ENCODE peak calls at places on chromosomes 16 and 17, in five cellular contexts. One of them, this sample, is unnamed.

GRCh38 chr17:8488931-8489330 is 53.2 kb downstream of the NDEL1 start:
- DNase-seq in stomach: no peak
- DNase-seq in IMR-90: peak
- DNase-seq in cardiac fibroblast: peak
- DNase-seq in Calu3: no peak
- DNase-seq in this sample: no peak

GRCh38 chr16:73289232-73289631 is 241.3 kb upstream of the ZFHX3 start:
- DNase-seq in stomach: no peak
- DNase-seq in IMR-90: no peak
- DNase-seq in cardiac fibroblast: no peak
- DNase-seq in Calu3: no peak
- DNase-seq in this sample: peak

GRCh38 chr16:57529324-57530103 is 6.9 kb downstream of the CCDC102A start:
- DNase-seq in stomach: no peak
- DNase-seq in IMR-90: no peak
- DNase-seq in cardiac fibroblast: no peak
- DNase-seq in Calu3: no peak
- DNase-seq in this sample: no peak

GRCh38 chr17:44979426-44980273 is 11.5 kb upstream of the C1QL1 start:
- DNase-seq in stomach: no peak
- DNase-seq in IMR-90: peak
- DNase-seq in cardiac fibroblast: no peak
- DNase-seq in Calu3: no peak
- DNase-seq in this sample: no peak

GRCh38 chr16:20763461-20764232 is at the start of gene ACSM3:
- DNase-seq in stomach: peak
- DNase-seq in IMR-90: peak
- DNase-seq in cardiac fibroblast: peak
- DNase-seq in Calu3: peak
- DNase-seq in this sample: peak

GRCh38 chr16:86968866-86969265 is 348.3 kb downstream of the C16orf95 start:
- DNase-seq in stomach: no peak
- DNase-seq in IMR-90: no peak
- DNase-seq in cardiac fibroblast: no peak
- DNase-seq in Calu3: no peak
- DNase-seq in this sample: no peak

GRCh38 chr16:65657556-65657955 is 535.7 kb upstream of the CDH11 start:
- DNase-seq in stomach: no peak
- DNase-seq in IMR-90: no peak
- DNase-seq in cardiac fibroblast: peak
- DNase-seq in Calu3: no peak
- DNase-seq in this sample: no peak

GRCh38 chr16:68744744-68745280 is 7.7 kb downstream of the CDH1 start:
- DNase-seq in stomach: peak
- DNase-seq in IMR-90: peak
- DNase-seq in cardiac fibroblast: peak
- DNase-seq in Calu3: peak
- DNase-seq in this sample: no peak

GRCh38 chr16:30923554-30924085 is at the start of gene FBXL19:
- DNase-seq in stomach: no peak
- DNase-seq in IMR-90: no peak
- DNase-seq in cardiac fibroblast: no peak
- DNase-seq in Calu3: no peak
- DNase-seq in this sample: no peak

GRCh38 chr17:44345497-44346026 is 460 bp downstream of the GRN start:
- DNase-seq in stomach: peak
- DNase-seq in IMR-90: peak
- DNase-seq in cardiac fibroblast: peak
- DNase-seq in Calu3: peak
- DNase-seq in this sample: no peak

GRCh38 chr17:792277-792676 is 10.1 kb downstream of the MRM3 start:
- DNase-seq in stomach: no peak
- DNase-seq in IMR-90: peak
- DNase-seq in cardiac fibroblast: no peak
- DNase-seq in Calu3: no peak
- DNase-seq in this sample: no peak

GRCh38 chr16:88406096-88407041 is 23.6 kb downstream of the ZNF469 start:
- DNase-seq in stomach: no peak
- DNase-seq in IMR-90: no peak
- DNase-seq in cardiac fibroblast: no peak
- DNase-seq in Calu3: no peak
- DNase-seq in this sample: no peak
- TF ChIP-seq CTCF in stomach: no peak
- TF ChIP-seq CTCF in IMR-90: peak
- TF ChIP-seq CTCF in cardiac fibroblast: no peak
- TF ChIP-seq CTCF in Calu3: no peak
- TF ChIP-seq CTCF in this sample: no peak

GRCh38 chr17:51435641-51436091 is 175.3 kb downstream of the UTP18 start:
- DNase-seq in stomach: peak
- DNase-seq in IMR-90: peak
- DNase-seq in cardiac fibroblast: peak
- DNase-seq in Calu3: peak
- DNase-seq in this sample: peak
- TF ChIP-seq CTCF in stomach: peak
- TF ChIP-seq CTCF in IMR-90: peak
- TF ChIP-seq CTCF in cardiac fibroblast: peak
- TF ChIP-seq CTCF in Calu3: peak
- TF ChIP-seq CTCF in this sample: peak

GRCh38 chr17:48149174-48150106 is 41.9 kb downstream of the SNX11 start:
- DNase-seq in stomach: no peak
- DNase-seq in IMR-90: no peak
- DNase-seq in cardiac fibroblast: peak
- DNase-seq in Calu3: no peak
- DNase-seq in this sample: no peak

GRCh38 chr17:48150602-48151001 is 43.0 kb downstream of the SNX11 start:
- DNase-seq in stomach: no peak
- DNase-seq in IMR-90: no peak
- DNase-seq in cardiac fibroblast: no peak
- DNase-seq in Calu3: no peak
- DNase-seq in this sample: no peak

GRCh38 chr17:48150107-48150463 is 42.5 kb downstream of the SNX11 start:
- DNase-seq in stomach: no peak
- DNase-seq in IMR-90: no peak
- DNase-seq in cardiac fibroblast: no peak
- DNase-seq in Calu3: no peak
- DNase-seq in this sample: no peak

GRCh38 chr17:48155889-48156670 is 48.5 kb downstream of the SNX11 start:
- DNase-seq in stomach: no peak
- DNase-seq in IMR-90: no peak
- DNase-seq in cardiac fibroblast: no peak
- DNase-seq in Calu3: no peak
- DNase-seq in this sample: no peak

DNA sequence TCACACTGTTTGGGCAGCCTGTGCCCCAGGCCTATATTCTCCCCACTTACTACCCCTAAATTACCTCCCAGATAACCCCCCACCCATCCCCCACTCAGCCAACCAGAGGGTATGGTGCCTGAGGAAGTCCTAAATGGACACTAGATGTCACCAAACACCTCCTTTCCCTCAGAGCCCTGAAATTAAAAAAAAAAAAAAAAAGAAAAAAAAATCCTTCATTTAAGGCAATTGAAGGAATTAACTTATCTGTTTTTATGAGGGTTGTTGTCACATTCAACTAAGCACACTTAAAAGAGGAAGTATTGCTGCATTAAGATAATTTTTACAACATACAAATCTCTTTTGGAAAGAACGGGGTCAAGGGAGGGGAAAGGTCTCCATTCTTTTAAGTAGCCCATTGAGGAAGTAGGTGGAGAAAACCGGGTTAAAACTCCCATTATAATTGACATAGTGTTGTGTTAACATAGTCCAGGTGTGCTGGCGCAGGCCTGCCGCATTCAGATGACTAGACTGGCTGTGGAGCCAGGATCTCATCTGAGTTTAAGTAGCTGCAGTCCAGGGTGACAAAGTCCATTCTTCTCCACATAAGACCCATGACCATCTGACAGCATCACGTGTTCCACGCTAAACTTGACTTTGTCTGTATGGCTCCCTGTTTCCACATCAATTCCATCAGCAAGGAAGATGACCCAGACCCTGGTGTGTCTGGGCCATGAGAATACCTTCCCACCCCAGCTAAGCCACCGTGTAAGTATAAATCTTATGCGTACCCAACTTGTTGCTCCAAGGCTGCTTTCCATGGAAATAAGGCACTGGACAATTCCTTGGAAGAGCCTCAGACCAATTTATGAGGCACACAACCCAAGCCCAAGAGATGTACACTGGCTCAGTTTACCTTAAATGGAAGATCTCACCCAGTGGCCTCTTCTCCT is 46.4 kb downstream of the SNX11 start:
- DNase-seq in stomach: peak
- DNase-seq in IMR-90: peak
- DNase-seq in cardiac fibroblast: peak
- DNase-seq in Calu3: peak
- DNase-seq in this sample: peak
- TF ChIP-seq CTCF in stomach: peak
- TF ChIP-seq CTCF in IMR-90: peak
- TF ChIP-seq CTCF in cardiac fibroblast: peak
- TF ChIP-seq CTCF in Calu3: peak
- TF ChIP-seq CTCF in this sample: no peak

DNA sequence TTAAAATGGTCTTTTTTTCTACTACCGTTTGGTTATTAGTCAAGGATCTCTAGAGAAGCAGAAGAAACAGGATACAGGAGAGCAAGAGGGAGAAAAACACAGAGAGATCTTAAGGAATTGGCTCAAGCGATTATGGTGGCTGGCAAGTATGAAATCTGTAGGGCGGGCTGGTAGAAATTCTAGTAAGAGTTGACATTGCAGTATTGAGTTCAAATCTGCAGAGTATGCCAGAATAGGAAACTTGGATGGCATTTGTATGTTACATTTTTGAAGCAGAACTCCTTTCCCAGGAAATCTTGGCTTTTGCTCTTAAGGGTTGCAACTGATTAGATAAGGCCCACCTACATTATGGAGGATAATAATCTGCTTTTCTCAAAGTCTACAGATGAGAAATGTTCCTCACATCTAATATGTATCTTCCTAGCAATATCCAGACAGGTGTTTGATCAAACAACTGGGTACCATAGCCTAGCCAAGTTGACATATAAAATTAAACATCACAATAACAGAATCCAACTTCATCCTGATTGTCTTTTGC is 4.0 kb downstream of the KCNJ16 start:
- DNase-seq in stomach: no peak
- DNase-seq in IMR-90: no peak
- DNase-seq in cardiac fibroblast: no peak
- DNase-seq in Calu3: no peak
- DNase-seq in this sample: no peak
- TF ChIP-seq CTCF in stomach: no peak
- TF ChIP-seq CTCF in IMR-90: no peak
- TF ChIP-seq CTCF in cardiac fibroblast: no peak
- TF ChIP-seq CTCF in Calu3: no peak
- TF ChIP-seq CTCF in this sample: no peak

DNA sequence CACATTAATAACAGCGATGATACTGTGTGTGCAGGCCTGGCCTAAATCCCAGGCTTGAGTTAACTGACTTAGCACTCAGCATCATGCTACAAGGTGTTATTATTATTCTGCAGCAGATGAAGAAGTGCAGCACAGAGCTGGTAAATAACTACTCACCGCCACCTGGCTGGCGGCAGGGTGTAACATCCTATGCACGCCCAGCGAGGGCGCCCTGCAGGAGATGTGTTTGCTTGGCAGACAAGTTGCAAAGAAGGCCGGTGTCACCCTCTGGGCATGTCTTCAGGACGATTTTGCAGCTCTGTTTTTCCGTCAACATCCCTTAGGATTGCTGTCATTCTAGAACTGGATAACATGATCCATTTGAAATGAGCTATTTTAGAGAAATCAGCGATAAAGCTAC is 30.1 kb downstream of the DNAH9 start:
- DNase-seq in stomach: no peak
- DNase-seq in IMR-90: no peak
- DNase-seq in cardiac fibroblast: no peak
- DNase-seq in Calu3: no peak
- DNase-seq in this sample: no peak
- TF ChIP-seq CTCF in stomach: no peak
- TF ChIP-seq CTCF in IMR-90: no peak
- TF ChIP-seq CTCF in cardiac fibroblast: no peak
- TF ChIP-seq CTCF in Calu3: no peak
- TF ChIP-seq CTCF in this sample: no peak

GRCh38 chr16:85888405-85889331 is 10.3 kb upstream of the IRF8 start:
- DNase-seq in stomach: no peak
- DNase-seq in IMR-90: peak
- DNase-seq in cardiac fibroblast: peak
- DNase-seq in Calu3: no peak
- DNase-seq in this sample: peak

GRCh38 chr16:85884808-85885463 is 14.0 kb upstream of the IRF8 start:
- DNase-seq in stomach: no peak
- DNase-seq in IMR-90: no peak
- DNase-seq in cardiac fibroblast: no peak
- DNase-seq in Calu3: no peak
- DNase-seq in this sample: no peak

GRCh38 chr16:85882181-85882810 is 16.7 kb upstream of the IRF8 start:
- DNase-seq in stomach: no peak
- DNase-seq in IMR-90: no peak
- DNase-seq in cardiac fibroblast: no peak
- DNase-seq in Calu3: no peak
- DNase-seq in this sample: no peak

GRCh38 chr16:85883813-85884212 is 15.1 kb upstream of the IRF8 start:
- DNase-seq in stomach: no peak
- DNase-seq in IMR-90: no peak
- DNase-seq in cardiac fibroblast: no peak
- DNase-seq in Calu3: no peak
- DNase-seq in this sample: no peak

GRCh38 chr16:85885537-85885936 is 13.4 kb upstream of the IRF8 start:
- DNase-seq in stomach: no peak
- DNase-seq in IMR-90: no peak
- DNase-seq in cardiac fibroblast: no peak
- DNase-seq in Calu3: no peak
- DNase-seq in this sample: no peak
- TF ChIP-seq CTCF in stomach: no peak
- TF ChIP-seq CTCF in IMR-90: no peak
- TF ChIP-seq CTCF in cardiac fibroblast: no peak
- TF ChIP-seq CTCF in Calu3: no peak
- TF ChIP-seq CTCF in this sample: no peak

This sample was measured in GM13976.